ENCODE peak calls at places on chromosome 21, in four cellular contexts. One of them, this sample, is unnamed.

GRCh38 chr21:46219591-46220239 is 8.9 kb downstream of the LSS start:
- DNase-seq in skeletal muscle cell: no peak
- DNase-seq in putamen: no peak
- DNase-seq in heart right ventricle: no peak
- DNase-seq in this sample: no peak

GRCh38 chr21:14866859-14867560 is 197.8 kb downstream of the NRIP1 start:
- DNase-seq in skeletal muscle cell: no peak
- DNase-seq in putamen: no peak
- DNase-seq in heart right ventricle: no peak
- DNase-seq in this sample: no peak

GRCh38 chr21:32645261-32646182 is 33.3 kb upstream of the CFAP298 start:
- DNase-seq in skeletal muscle cell: no peak
- DNase-seq in putamen: no peak
- DNase-seq in heart right ventricle: no peak
- DNase-seq in this sample: no peak

GRCh38 chr21:34198232-34199120 is 125.1 kb downstream of the MRPS6 start:
- DNase-seq in skeletal muscle cell: no peak
- DNase-seq in putamen: no peak
- DNase-seq in heart right ventricle: no peak
- DNase-seq in this sample: no peak

GRCh38 chr21:44454747-44455523 is at the start of gene LRRC3:
- DNase-seq in skeletal muscle cell: peak; percentile 34
- DNase-seq in putamen: no peak
- DNase-seq in heart right ventricle: peak; percentile 82
- DNase-seq in this sample: peak; percentile 62

GRCh38 chr21:38327984-38328383 is 71.2 kb downstream of the KCNJ15 start:
- DNase-seq in skeletal muscle cell: no peak
- DNase-seq in putamen: no peak
- DNase-seq in heart right ventricle: no peak
- DNase-seq in this sample: no peak

GRCh38 chr21:43333301-43334062 is 93.4 kb downstream of the SIK1 start:
- DNase-seq in skeletal muscle cell: peak; percentile 83
- DNase-seq in putamen: no peak
- DNase-seq in heart right ventricle: peak; percentile 62
- DNase-seq in this sample: no peak

GRCh38 chr21:23452384-23453083 is 2154.7 kb downstream of the MRPL39 start:
- DNase-seq in skeletal muscle cell: no peak
- DNase-seq in putamen: no peak
- DNase-seq in heart right ventricle: no peak
- DNase-seq in this sample: no peak

GRCh38 chr21:35909456-35910178 is 150.7 kb downstream of the SETD4 start:
- DNase-seq in skeletal muscle cell: no peak
- DNase-seq in putamen: no peak
- DNase-seq in heart right ventricle: no peak
- DNase-seq in this sample: no peak

GRCh38 chr21:31257265-31257664 is 86.8 kb downstream of the TIAM1 start:
- DNase-seq in skeletal muscle cell: no peak
- DNase-seq in putamen: peak; percentile 23
- DNase-seq in heart right ventricle: no peak
- DNase-seq in this sample: no peak

GRCh38 chr21:25562660-25563059 is 44.6 kb downstream of the MRPL39 start:
- DNase-seq in skeletal muscle cell: no peak
- DNase-seq in putamen: no peak
- DNase-seq in heart right ventricle: no peak
- DNase-seq in this sample: no peak

GRCh38 chr21:36689324-36689723 is 9.6 kb upstream of the SIM2 start:
- DNase-seq in skeletal muscle cell: no peak
- DNase-seq in putamen: no peak
- DNase-seq in heart right ventricle: no peak
- DNase-seq in this sample: no peak

GRCh38 chr21:32562426-32562825 is 22.9 kb downstream of the TCP10L start:
- DNase-seq in skeletal muscle cell: peak; percentile 31
- DNase-seq in putamen: no peak
- DNase-seq in heart right ventricle: peak; percentile 64
- DNase-seq in this sample: peak; percentile 77

GRCh38 chr21:36254106-36254941 is 65.7 kb upstream of the MORC3 start:
- DNase-seq in skeletal muscle cell: no peak
- DNase-seq in putamen: no peak
- DNase-seq in heart right ventricle: no peak
- DNase-seq in this sample: no peak